ENCODE peak calls at places on chromosomes 2 and 18, in nine cellular contexts. X, O, B, W, J, I, E, T and Z are unnamed samples.

GRCh38 chr2:27833931-27834330 is 56.3 kb downstream of the RBKS start:
- DNase-seq in J (no peak), B (no peak), E (peak), O (no peak), I (no peak), W (no peak), T (no peak), X (no peak), Z (no peak)

GRCh38 chr2:124034265-124034664 is 9.2 kb downstream of the CNTNAP5 start:
- DNase-seq in O (no peak), W (no peak), I (no peak), J (no peak), T (no peak), E (no peak), X (no peak), B (no peak), Z (no peak)

GRCh38 chr2:239145106-239145505 is 255.7 kb downstream of the HDAC4 start:
- DNase-seq in B (no peak), T (no peak), W (no peak), X (no peak), J (no peak), O (no peak), E (no peak), I (no peak), Z (no peak)

GRCh38 chr2:223319601-223320000 is 267.6 kb downstream of the KCNE4 start:
- DNase-seq in J (no peak), X (no peak), I (no peak), E (peak), T (no peak), W (no peak), O (no peak), B (no peak), Z (no peak)

GRCh38 chr2:98324181-98324580 is 22.1 kb upstream of the CNGA3 start:
- DNase-seq in T (no peak), X (no peak), J (no peak), B (no peak), W (no peak), I (no peak), O (no peak), E (peak), Z (no peak)

GRCh38 chr2:10094271-10094814 is 14.1 kb upstream of the CYS1 start:
- DNase-seq in T (no peak), W (no peak), B (no peak), X (no peak), E (no peak), J (peak), O (no peak), I (peak), Z (no peak)

GRCh38 chr2:445896-446295 is 158.0 kb upstream of the ALKAL2 start:
- DNase-seq in B (no peak), W (no peak), X (no peak), O (no peak), T (no peak), I (no peak), J (no peak), E (no peak), Z (no peak)

GRCh38 chr18:75492897-75493296 is 65.4 kb upstream of the SMIM21 start:
- DNase-seq in T (no peak), B (no peak), X (no peak), O (no peak), J (no peak), E (peak), W (no peak), I (no peak), Z (no peak)